ENCODE peak calls at places on chromosomes 3 and 15, in four cellular contexts. M, C, F and T are unnamed samples.

GRCh38 chr3:10205461-10206165 is 40.9 kb downstream of the IRAK2 start:
- DNase-seq in M (peak; percentile 82), C (no peak), F (no peak), T (no peak)

GRCh38 chr3:151144756-151145155 is 58.3 kb downstream of the GPR171 start:
- DNase-seq in M (no peak), C (no peak), F (no peak), T (no peak)

GRCh38 chr3:123801474-123801873 is 82.7 kb downstream of the MYLK start:
- DNase-seq in M (no peak), C (no peak), F (no peak), T (no peak)

GRCh38 chr3:179811321-179812095 is 158.7 kb downstream of the USP13 start:
- DNase-seq in M (peak; percentile 68), C (peak; percentile 54), F (peak; percentile 44), T (peak; percentile 46)

GRCh38 chr3:62601238-62601856 is 228.0 kb upstream of the FEZF2 start:
- DNase-seq in M (no peak), C (no peak), F (no peak), T (no peak)

GRCh38 chr15:80957556-80957955 is 32.1 kb downstream of the MESD start:
- DNase-seq in M (no peak), C (peak; percentile 16), F (no peak), T (no peak)

GRCh38 chr15:98930591-98930990 is 77.0 kb downstream of the PGPEP1L start:
- DNase-seq in M (no peak), C (no peak), F (no peak), T (no peak)

GRCh38 chr3:16945330-16945729 is 60.6 kb downstream of the PLCL2 start:
- DNase-seq in M (peak; percentile 4), C (no peak), F (no peak), T (no peak)

GRCh38 chr3:194971009-194971408 is 285.3 kb downstream of the FAM43A start:
- DNase-seq in M (no peak), C (no peak), F (no peak), T (no peak)

GRCh38 chr3:48830660-48831190 is 16.9 kb downstream of the PRKAR2A start:
- DNase-seq in M (no peak), C (no peak), F (no peak), T (no peak)

GRCh38 chr3:88984832-88985231 is 122.6 kb upstream of the EPHA3 start:
- DNase-seq in M (no peak), C (no peak), F (no peak), T (no peak)

GRCh38 chr3:78919021-78919755 is 848.6 kb downstream of the ROBO1 start:
- DNase-seq in M (peak; percentile 77), C (no peak), F (no peak), T (peak; percentile 73)

GRCh38 chr3:37544869-37545352 is 316.8 kb upstream of the CTDSPL start:
- DNase-seq in M (no peak), C (no peak), F (no peak), T (no peak)

GRCh38 chr15:72785452-72786243 is 2.1 kb upstream of the ADPGK start:
- DNase-seq in M (no peak), C (no peak), F (no peak), T (no peak)

GRCh38 chr3:67075295-67075694 is 77.2 kb downstream of the KBTBD8 start:
- DNase-seq in M (no peak), C (no peak), F (no peak), T (no peak)

GRCh38 chr3:14345496-14346150 is 56.8 kb upstream of the SLC6A6 start:
- DNase-seq in M (no peak), C (no peak), F (no peak), T (no peak)

GRCh38 chr3:195258449-195259145 is 12.4 kb downstream of the XXYLT1 start:
- DNase-seq in M (no peak), C (no peak), F (no peak), T (peak; percentile 9)

GRCh38 chr3:168091299-168091852 is 4.3 kb downstream of the GOLIM4 start:
- DNase-seq in M (no peak), C (no peak), F (no peak), T (peak; percentile 17)

GRCh38 chr15:31278056-31278445 is 48.6 kb upstream of the KLF13 start:
- DNase-seq in M (no peak), C (no peak), F (peak; percentile 10), T (no peak)

GRCh38 chr15:51076142-51076897 is 18.4 kb downstream of the TNFAIP8L3 start:
- DNase-seq in M (no peak), C (peak; percentile 14), F (no peak), T (no peak)

GRCh38 chr15:49649987-49650386 is 29.1 kb downstream of the DTWD1 start:
- DNase-seq in M (no peak), C (no peak), F (no peak), T (no peak)

GRCh38 chr3:184176377-184177330 is 2.0 kb downstream of the AP2M1 start:
- DNase-seq in M (peak; percentile 77), C (peak; percentile 90), F (peak; percentile 92), T (peak; percentile 69)

GRCh38 chr3:104257486-104257885 is 1109.2 kb upstream of the ALCAM start:
- DNase-seq in M (no peak), C (no peak), F (no peak), T (no peak)

GRCh38 chr3:133362539-133362938 is 37.3 kb upstream of the BFSP2 start:
- DNase-seq in M (no peak), C (no peak), F (no peak), T (no peak)

GRCh38 chr3:44966795-44967278 is 9.1 kb downstream of the ZDHHC3 start:
- DNase-seq in M (no peak), C (peak; percentile 82), F (no peak), T (no peak)

GRCh38 chr15:92430067-92430435 is 36.4 kb downstream of the ST8SIA2 start:
- DNase-seq in M (no peak), C (no peak), F (no peak), T (no peak)

GRCh38 chr3:190983875-190984274 is 121.4 kb upstream of the GMNC start:
- DNase-seq in M (no peak), C (no peak), F (no peak), T (no peak)
- TF ChIP-seq HMGXB4 in M (no peak), C (no peak), F (no peak), T (no peak)

DNA sequence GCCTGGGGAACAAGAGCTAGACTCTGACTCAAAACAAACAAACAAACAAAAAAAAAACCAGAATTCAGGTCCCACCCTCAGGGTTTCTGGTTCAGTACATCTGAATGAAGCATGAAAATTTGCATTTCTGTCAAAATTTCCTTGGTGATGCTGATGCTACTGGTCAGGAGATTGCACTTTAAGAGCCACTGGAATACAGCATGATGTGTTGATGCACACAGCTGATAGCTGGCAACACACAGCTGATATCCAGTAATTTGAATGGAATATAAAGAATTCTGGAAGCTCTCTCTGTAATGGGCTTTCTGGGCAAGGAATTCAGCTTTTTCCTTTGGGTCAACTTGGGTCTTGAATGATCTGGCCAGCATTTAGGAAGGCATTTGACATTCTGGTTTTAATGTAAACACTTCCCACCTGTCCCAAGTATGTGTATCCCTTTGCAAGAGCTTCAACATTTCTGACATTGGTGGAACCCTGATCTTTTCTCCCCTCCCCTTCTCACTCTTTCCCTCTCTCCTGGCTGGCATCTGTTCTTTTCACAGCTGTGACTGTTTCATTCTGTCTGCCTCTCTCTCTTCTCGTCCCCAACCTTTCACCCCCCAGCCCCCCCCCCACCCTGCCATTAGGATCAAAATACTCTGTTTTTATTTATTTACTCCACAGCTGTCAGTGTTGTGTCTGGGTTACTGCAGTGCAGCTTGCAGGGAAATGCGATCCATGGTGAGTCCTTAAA is 189.5 kb downstream of the TPRG1 start:
- DNase-seq in M (peak; percentile 35), C (no peak), F (no peak), T (no peak)
- TF ChIP-seq HMGXB4 in M (no peak), C (no peak), F (no peak), T (no peak)

GRCh38 chr3:192845196-192845855 is 72.3 kb downstream of the MB21D2 start:
- DNase-seq in M (no peak), C (no peak), F (no peak), T (no peak)
- TF ChIP-seq HMGXB4 in M (no peak), C (no peak), F (no peak), T (no peak)

GRCh38 chr3:42490243-42490642 is 12.2 kb upstream of the VIPR1 start:
- DNase-seq in M (peak; percentile 62), C (no peak), F (no peak), T (no peak)
- TF ChIP-seq HMGXB4 in M (no peak), C (no peak), F (no peak), T (no peak)

DNA sequence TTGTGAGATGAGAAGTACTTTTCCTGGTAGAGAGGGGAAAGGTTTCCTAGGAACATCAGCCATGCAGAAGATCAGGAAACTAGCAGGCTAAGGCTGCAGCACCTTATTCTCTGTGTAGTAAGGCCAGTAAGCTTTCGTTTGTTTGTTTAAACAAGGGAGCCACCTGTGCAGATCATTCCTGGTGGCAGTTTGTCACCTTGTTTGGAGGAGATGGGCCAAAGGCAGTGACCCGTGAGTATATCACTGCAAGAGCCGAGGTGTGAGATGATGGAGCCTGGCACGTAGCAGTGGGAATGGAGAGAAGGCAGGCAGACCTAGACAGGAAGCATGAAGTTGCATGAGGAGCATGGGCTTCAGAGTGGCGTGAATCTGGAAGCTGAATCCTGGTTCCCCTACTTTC is 19.6 kb downstream of the ATG7 start:
- DNase-seq in M (no peak), C (no peak), F (no peak), T (no peak)
- TF ChIP-seq HMGXB4 in M (no peak), C (no peak), F (no peak), T (no peak)